ENCODE peak calls at places on chromosomes 7 and 10, in nine cellular contexts. One of them, this sample, is unnamed.

GRCh38 chr10:48602401-48603135 is 2.3 kb downstream of the ARHGAP22 start:
- DNase-seq in osteocyte: peak
- DNase-seq in prostate gland: no peak
- DNase-seq in GM13977: no peak
- DNase-seq in bronchial epithelial cell: no peak
- DNase-seq in RWPE1: no peak
- DNase-seq in foreskin keratinocyte: no peak
- DNase-seq in HFF-Myc: no peak
- DNase-seq in left lung: no peak
- DNase-seq in this sample: no peak

GRCh38 chr10:62354941-62355340 is 19.2 kb upstream of the ZNF365 start:
- DNase-seq in osteocyte: no peak
- DNase-seq in bronchial epithelial cell: no peak
- DNase-seq in prostate gland: no peak
- DNase-seq in left lung: no peak
- DNase-seq in foreskin keratinocyte: no peak
- DNase-seq in RWPE1: no peak
- DNase-seq in GM13977: no peak
- DNase-seq in HFF-Myc: no peak
- DNase-seq in this sample: no peak

GRCh38 chr10:712089-712488 is 22.6 kb upstream of the DIP2C start:
- DNase-seq in bronchial epithelial cell: peak
- DNase-seq in HFF-Myc: no peak
- DNase-seq in GM13977: no peak
- DNase-seq in left lung: no peak
- DNase-seq in foreskin keratinocyte: no peak
- DNase-seq in prostate gland: no peak
- DNase-seq in RWPE1: no peak
- DNase-seq in osteocyte: no peak
- DNase-seq in this sample: no peak

GRCh38 chr7:18900801-18901200 is 216.6 kb downstream of the TWIST1 start:
- DNase-seq in HFF-Myc: no peak
- DNase-seq in RWPE1: no peak
- DNase-seq in foreskin keratinocyte: no peak
- DNase-seq in left lung: no peak
- DNase-seq in prostate gland: no peak
- DNase-seq in bronchial epithelial cell: no peak
- DNase-seq in GM13977: no peak
- DNase-seq in osteocyte: no peak
- DNase-seq in this sample: no peak

GRCh38 chr7:55477781-55478374 is 94.4 kb downstream of the VOPP1 start:
- DNase-seq in foreskin keratinocyte: no peak
- DNase-seq in bronchial epithelial cell: no peak
- DNase-seq in GM13977: no peak
- DNase-seq in HFF-Myc: peak
- DNase-seq in prostate gland: no peak
- DNase-seq in RWPE1: no peak
- DNase-seq in osteocyte: no peak
- DNase-seq in left lung: peak
- DNase-seq in this sample: peak

GRCh38 chr7:95012001-95012400 is 104.6 kb downstream of the PPP1R9A start:
- DNase-seq in left lung: no peak
- DNase-seq in HFF-Myc: no peak
- DNase-seq in RWPE1: no peak
- DNase-seq in foreskin keratinocyte: no peak
- DNase-seq in prostate gland: no peak
- DNase-seq in osteocyte: no peak
- DNase-seq in bronchial epithelial cell: no peak
- DNase-seq in GM13977: no peak
- DNase-seq in this sample: no peak

GRCh38 chr7:100159099-100159623 is 638 bp upstream of the TRAPPC14 start:
- DNase-seq in bronchial epithelial cell: no peak
- DNase-seq in HFF-Myc: no peak
- DNase-seq in RWPE1: no peak
- DNase-seq in osteocyte: no peak
- DNase-seq in foreskin keratinocyte: no peak
- DNase-seq in prostate gland: no peak
- DNase-seq in GM13977: no peak
- DNase-seq in left lung: no peak
- DNase-seq in this sample: no peak

GRCh38 chr7:33692956-33693355 is 212.4 kb upstream of the BMPER start:
- DNase-seq in bronchial epithelial cell: peak
- DNase-seq in prostate gland: no peak
- DNase-seq in GM13977: no peak
- DNase-seq in HFF-Myc: peak
- DNase-seq in foreskin keratinocyte: no peak
- DNase-seq in left lung: no peak
- DNase-seq in osteocyte: no peak
- DNase-seq in RWPE1: peak
- DNase-seq in this sample: no peak

GRCh38 chr7:157278791-157279678 is 57.8 kb upstream of the DNAJB6 start:
- DNase-seq in bronchial epithelial cell: no peak
- DNase-seq in osteocyte: no peak
- DNase-seq in foreskin keratinocyte: no peak
- DNase-seq in HFF-Myc: no peak
- DNase-seq in RWPE1: no peak
- DNase-seq in GM13977: peak
- DNase-seq in left lung: peak
- DNase-seq in prostate gland: no peak
- DNase-seq in this sample: peak

GRCh38 chr7:102152672-102153585 is 133.7 kb upstream of the SH2B2 start:
- DNase-seq in prostate gland: no peak
- DNase-seq in left lung: peak
- DNase-seq in osteocyte: no peak
- DNase-seq in HFF-Myc: no peak
- DNase-seq in RWPE1: peak
- DNase-seq in bronchial epithelial cell: peak
- DNase-seq in foreskin keratinocyte: peak
- DNase-seq in GM13977: no peak
- DNase-seq in this sample: no peak

GRCh38 chr10:106615081-106615480 is 549.4 kb downstream of the SORCS1 start:
- DNase-seq in GM13977: no peak
- DNase-seq in osteocyte: no peak
- DNase-seq in foreskin keratinocyte: no peak
- DNase-seq in RWPE1: no peak
- DNase-seq in left lung: no peak
- DNase-seq in HFF-Myc: no peak
- DNase-seq in bronchial epithelial cell: no peak
- DNase-seq in prostate gland: no peak
- DNase-seq in this sample: no peak

GRCh38 chr10:59803714-59804113 is 50.5 kb upstream of the MRLN start:
- DNase-seq in GM13977: no peak
- DNase-seq in osteocyte: no peak
- DNase-seq in HFF-Myc: no peak
- DNase-seq in left lung: no peak
- DNase-seq in RWPE1: no peak
- DNase-seq in bronchial epithelial cell: no peak
- DNase-seq in prostate gland: no peak
- DNase-seq in foreskin keratinocyte: no peak
- DNase-seq in this sample: no peak

GRCh38 chr7:68319061-68319460 is 1279.2 kb upstream of the AUTS2 start:
- DNase-seq in GM13977: no peak
- DNase-seq in osteocyte: no peak
- DNase-seq in bronchial epithelial cell: no peak
- DNase-seq in left lung: no peak
- DNase-seq in HFF-Myc: no peak
- DNase-seq in RWPE1: no peak
- DNase-seq in prostate gland: no peak
- DNase-seq in foreskin keratinocyte: no peak
- DNase-seq in this sample: no peak

GRCh38 chr10:86635402-86635801 is 18.9 kb upstream of the OPN4 start:
- DNase-seq in foreskin keratinocyte: peak
- DNase-seq in GM13977: no peak
- DNase-seq in RWPE1: peak
- DNase-seq in osteocyte: no peak
- DNase-seq in HFF-Myc: no peak
- DNase-seq in bronchial epithelial cell: peak
- DNase-seq in prostate gland: no peak
- DNase-seq in left lung: no peak
- DNase-seq in this sample: no peak

GRCh38 chr7:82051641-82052040 is 281.8 kb upstream of the HGF start:
- DNase-seq in bronchial epithelial cell: no peak
- DNase-seq in RWPE1: no peak
- DNase-seq in prostate gland: no peak
- DNase-seq in GM13977: no peak
- DNase-seq in HFF-Myc: no peak
- DNase-seq in foreskin keratinocyte: no peak
- DNase-seq in osteocyte: no peak
- DNase-seq in left lung: no peak
- DNase-seq in this sample: no peak
- TF ChIP-seq CTCF in bronchial epithelial cell: no peak
- TF ChIP-seq CTCF in RWPE1: no peak
- TF ChIP-seq CTCF in prostate gland: no peak
- TF ChIP-seq CTCF in GM13977: no peak
- TF ChIP-seq CTCF in HFF-Myc: no peak
- TF ChIP-seq CTCF in foreskin keratinocyte: no peak
- TF ChIP-seq CTCF in osteocyte: no peak
- TF ChIP-seq CTCF in left lung: no peak
- TF ChIP-seq CTCF in this sample: no peak

DNA sequence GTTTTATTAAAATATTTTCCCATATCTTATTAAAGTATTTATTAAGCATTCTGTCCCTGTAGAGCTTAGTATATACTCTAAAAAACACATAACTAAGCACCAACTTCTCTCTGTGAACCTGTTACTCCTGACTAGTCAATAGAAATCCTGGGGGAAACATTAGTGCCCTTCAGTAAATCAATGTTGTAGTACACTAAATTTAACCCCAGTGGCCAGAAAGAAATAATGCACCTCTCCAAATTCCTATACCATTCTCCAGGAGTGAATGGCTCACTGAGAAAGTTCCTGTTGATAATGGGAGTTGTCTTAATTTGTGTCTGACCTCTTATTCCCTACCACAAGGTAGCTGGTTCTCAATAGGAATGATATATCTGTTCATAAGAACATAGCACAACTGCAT is 188.2 kb downstream of the SEMA3D start:
- DNase-seq in HFF-Myc: no peak
- DNase-seq in foreskin keratinocyte: no peak
- DNase-seq in bronchial epithelial cell: no peak
- DNase-seq in RWPE1: no peak
- DNase-seq in prostate gland: no peak
- DNase-seq in osteocyte: no peak
- DNase-seq in left lung: no peak
- DNase-seq in GM13977: no peak
- DNase-seq in this sample: no peak
- TF ChIP-seq CTCF in HFF-Myc: peak
- TF ChIP-seq CTCF in foreskin keratinocyte: peak
- TF ChIP-seq CTCF in bronchial epithelial cell: no peak
- TF ChIP-seq CTCF in RWPE1: no peak
- TF ChIP-seq CTCF in prostate gland: peak
- TF ChIP-seq CTCF in osteocyte: no peak
- TF ChIP-seq CTCF in left lung: no peak
- TF ChIP-seq CTCF in GM13977: no peak
- TF ChIP-seq CTCF in this sample: no peak

GRCh38 chr7:127239814-127240213 is 12.9 kb downstream of the GRM8 start:
- DNase-seq in left lung: no peak
- DNase-seq in bronchial epithelial cell: no peak
- DNase-seq in GM13977: no peak
- DNase-seq in osteocyte: no peak
- DNase-seq in RWPE1: no peak
- DNase-seq in prostate gland: no peak
- DNase-seq in foreskin keratinocyte: no peak
- DNase-seq in HFF-Myc: no peak
- DNase-seq in this sample: no peak
- TF ChIP-seq CTCF in left lung: no peak
- TF ChIP-seq CTCF in bronchial epithelial cell: peak
- TF ChIP-seq CTCF in GM13977: peak
- TF ChIP-seq CTCF in osteocyte: no peak
- TF ChIP-seq CTCF in RWPE1: no peak
- TF ChIP-seq CTCF in prostate gland: no peak
- TF ChIP-seq CTCF in foreskin keratinocyte: no peak
- TF ChIP-seq CTCF in HFF-Myc: peak
- TF ChIP-seq CTCF in this sample: no peak

GRCh38 chr7:148729984-148730733 is 31.5 kb downstream of the CUL1 start:
- DNase-seq in osteocyte: no peak
- DNase-seq in GM13977: no peak
- DNase-seq in left lung: no peak
- DNase-seq in RWPE1: no peak
- DNase-seq in bronchial epithelial cell: no peak
- DNase-seq in HFF-Myc: no peak
- DNase-seq in prostate gland: no peak
- DNase-seq in foreskin keratinocyte: no peak
- DNase-seq in this sample: no peak

GRCh38 chr7:148723166-148723559 is 24.5 kb downstream of the CUL1 start:
- DNase-seq in bronchial epithelial cell: no peak
- DNase-seq in RWPE1: no peak
- DNase-seq in GM13977: no peak
- DNase-seq in osteocyte: no peak
- DNase-seq in HFF-Myc: no peak
- DNase-seq in foreskin keratinocyte: no peak
- DNase-seq in prostate gland: no peak
- DNase-seq in left lung: no peak
- DNase-seq in this sample: no peak

GRCh38 chr7:148727501-148728278 is 29.0 kb downstream of the CUL1 start:
- DNase-seq in left lung: no peak
- DNase-seq in osteocyte: no peak
- DNase-seq in RWPE1: no peak
- DNase-seq in bronchial epithelial cell: peak
- DNase-seq in HFF-Myc: no peak
- DNase-seq in prostate gland: no peak
- DNase-seq in foreskin keratinocyte: peak
- DNase-seq in GM13977: peak
- DNase-seq in this sample: no peak

GRCh38 chr7:148723846-148724245 is 25.1 kb downstream of the CUL1 start:
- DNase-seq in bronchial epithelial cell: no peak
- DNase-seq in osteocyte: no peak
- DNase-seq in GM13977: no peak
- DNase-seq in foreskin keratinocyte: no peak
- DNase-seq in RWPE1: no peak
- DNase-seq in HFF-Myc: no peak
- DNase-seq in left lung: no peak
- DNase-seq in prostate gland: no peak
- DNase-seq in this sample: no peak

DNA sequence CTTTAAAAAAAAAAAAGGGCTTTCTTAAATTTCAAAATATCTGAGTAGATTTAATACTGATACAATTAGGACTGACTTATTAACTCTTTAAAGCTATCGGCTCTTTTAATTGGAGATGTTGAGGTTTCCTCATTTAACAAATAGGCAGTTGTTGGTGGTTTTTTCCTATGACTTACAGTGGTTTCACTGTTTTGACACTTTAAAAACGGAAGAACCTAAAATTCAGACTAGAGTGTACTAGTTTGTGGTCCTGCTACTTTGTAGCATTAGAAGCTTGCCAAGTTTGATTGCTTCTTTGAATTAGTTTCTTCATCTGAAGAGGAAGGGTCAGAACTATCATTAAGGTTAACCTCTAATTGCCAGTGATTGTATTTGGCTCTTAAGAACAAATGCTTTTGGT is 27.7 kb downstream of the CUL1 start:
- DNase-seq in left lung: no peak
- DNase-seq in foreskin keratinocyte: no peak
- DNase-seq in RWPE1: no peak
- DNase-seq in prostate gland: no peak
- DNase-seq in bronchial epithelial cell: no peak
- DNase-seq in HFF-Myc: no peak
- DNase-seq in osteocyte: no peak
- DNase-seq in GM13977: no peak
- DNase-seq in this sample: no peak
- TF ChIP-seq CTCF in left lung: no peak
- TF ChIP-seq CTCF in foreskin keratinocyte: no peak
- TF ChIP-seq CTCF in RWPE1: no peak
- TF ChIP-seq CTCF in prostate gland: no peak
- TF ChIP-seq CTCF in bronchial epithelial cell: no peak
- TF ChIP-seq CTCF in HFF-Myc: no peak
- TF ChIP-seq CTCF in osteocyte: no peak
- TF ChIP-seq CTCF in GM13977: no peak
- TF ChIP-seq CTCF in this sample: no peak

GRCh38 chr7:21526007-21526406 is 16.8 kb upstream of the DNAH11 start:
- DNase-seq in prostate gland: no peak
- DNase-seq in left lung: no peak
- DNase-seq in RWPE1: no peak
- DNase-seq in GM13977: no peak
- DNase-seq in osteocyte: no peak
- DNase-seq in foreskin keratinocyte: no peak
- DNase-seq in HFF-Myc: no peak
- DNase-seq in bronchial epithelial cell: peak
- DNase-seq in this sample: no peak
- TF ChIP-seq CTCF in prostate gland: peak
- TF ChIP-seq CTCF in left lung: peak
- TF ChIP-seq CTCF in RWPE1: peak
- TF ChIP-seq CTCF in GM13977: peak
- TF ChIP-seq CTCF in osteocyte: peak
- TF ChIP-seq CTCF in foreskin keratinocyte: peak
- TF ChIP-seq CTCF in HFF-Myc: peak
- TF ChIP-seq CTCF in bronchial epithelial cell: peak
- TF ChIP-seq CTCF in this sample: no peak

This sample was measured in suprapubic skin.